ENCODE peak calls at places on chromosomes 16 and 17, in eight cellular contexts. V, H, Z, W, R, Q, D and B are unnamed samples.

GRCh38 chr16:5035909-5036227 is 2.1 kb upstream of the NAGPA start:
- DNase-seq in R (no peak), Z (no peak), V (no peak), H (no peak), D (no peak), W (no peak), Q (no peak), B (no peak)

GRCh38 chr16:87824016-87824990 is 45.0 kb downstream of the SLC7A5 start:
- DNase-seq in Z (peak), R (peak), W (peak), Q (no peak), V (no peak), H (no peak), D (no peak), B (no peak)

GRCh38 chr16:14121135-14121534 is 50.0 kb downstream of the MRTFB start:
- DNase-seq in W (no peak), V (no peak), Z (no peak), D (no peak), R (no peak), H (no peak), Q (no peak), B (no peak)

GRCh38 chr17:56257075-56257474 is 103.8 kb downstream of the ANKFN1 start:
- DNase-seq in Z (no peak), H (no peak), R (no peak), Q (no peak), V (no peak), D (no peak), W (no peak), B (no peak)

GRCh38 chr17:42879596-42879985 is 21.0 kb upstream of the G6PC1 start:
- DNase-seq in W (no peak), D (no peak), Q (no peak), H (no peak), V (no peak), R (no peak), Z (no peak), B (no peak)

GRCh38 chr17:14840616-14841231 is 424.4 kb downstream of the PMP22 start:
- DNase-seq in V (peak), H (no peak), D (no peak), Q (peak), W (no peak), R (no peak), Z (no peak), B (no peak)

GRCh38 chr17:71304498-71305158 is 816.2 kb upstream of the SOX9 start:
- DNase-seq in H (no peak), Z (no peak), R (no peak), Q (no peak), D (no peak), V (no peak), W (no peak), B (no peak)

GRCh38 chr17:71460943-71461342 is 659.9 kb upstream of the SOX9 start:
- DNase-seq in V (no peak), D (no peak), Q (peak), W (no peak), Z (peak), R (no peak), H (no peak), B (no peak)

GRCh38 chr17:44607836-44608690 is 48.2 kb upstream of the MEIOC start:
- DNase-seq in H (no peak), D (no peak), Q (peak), W (no peak), V (peak), Z (no peak), R (no peak), B (no peak)

GRCh38 chr17:64992325-64992802 is 64.2 kb downstream of the GNA13 start:
- DNase-seq in D (peak), R (no peak), V (no peak), H (no peak), W (no peak), Z (peak), Q (no peak), B (no peak)

GRCh38 chr16:1877804-1878203 is 5.8 kb upstream of the MEIOB start:
- DNase-seq in D (no peak), R (no peak), W (no peak), Z (no peak), H (no peak), V (no peak), Q (no peak), B (no peak)

GRCh38 chr17:5788266-5788900 is 204.1 kb upstream of the NLRP1 start:
- DNase-seq in W (no peak), V (no peak), R (no peak), D (peak), Q (no peak), H (no peak), Z (no peak), B (no peak)

GRCh38 chr16:25135239-25135878 is 23.8 kb downstream of the LCMT1 start:
- DNase-seq in R (no peak), Z (peak), Q (peak), V (peak), H (no peak), W (no peak), D (peak), B (no peak)

GRCh38 chr16:12513791-12514175 is 289.9 kb downstream of the CPPED1 start:
- DNase-seq in W (no peak), V (no peak), Z (no peak), D (no peak), R (no peak), Q (no peak), H (no peak), B (no peak)

GRCh38 chr16:47732806-47733150 is 271.6 kb downstream of the PHKB start:
- DNase-seq in D (peak), Q (peak), W (no peak), R (no peak), Z (peak), V (peak), H (no peak), B (no peak)

GRCh38 chr17:47957591-47958490 is at the start of gene PRR15L:
- DNase-seq in H (peak), Q (no peak), R (no peak), W (no peak), D (no peak), V (no peak), Z (no peak), B (no peak)

GRCh38 chr17:81889602-81890001 is 1.8 kb downstream of the ALYREF start:
- DNase-seq in Z (no peak), R (no peak), V (no peak), Q (no peak), W (no peak), H (no peak), D (no peak), B (no peak)

GRCh38 chr16:5034167-5034523 is 410 bp upstream of the NAGPA start:
- DNase-seq in D (no peak), W (no peak), H (no peak), Q (no peak), Z (no peak), R (no peak), V (no peak), B (no peak)

GRCh38 chr17:4908301-4908700 is 5.4 kb upstream of the CHRNE start:
- DNase-seq in R (peak), H (no peak), Q (no peak), D (peak), Z (no peak), W (no peak), V (no peak), B (no peak)

GRCh38 chr17:42039794-42040763 is 10.3 kb downstream of the C17orf113 start:
- DNase-seq in Q (no peak), H (no peak), V (no peak), Z (no peak), R (peak), D (no peak), W (no peak), B (no peak)

GRCh38 chr17:5793899-5794298 is 209.6 kb upstream of the NLRP1 start:
- DNase-seq in Z (no peak), H (no peak), W (no peak), V (no peak), R (no peak), D (peak), Q (no peak), B (no peak)

GRCh38 chr16:54936086-54936978 is 5.7 kb downstream of the IRX5 start:
- DNase-seq in Z (no peak), H (peak), W (no peak), D (peak), V (no peak), R (peak), Q (no peak), B (no peak)

GRCh38 chr16:54935411-54936085 is 4.9 kb downstream of the IRX5 start:
- DNase-seq in W (no peak), V (no peak), Z (no peak), D (peak), Q (no peak), H (no peak), R (no peak), B (no peak)

GRCh38 chr16:54938351-54939346 is 8.0 kb downstream of the IRX5 start:
- DNase-seq in R (peak), V (no peak), W (no peak), Q (no peak), D (peak), H (peak), Z (no peak), B (no peak)

GRCh38 chr16:54937673-54938350 is 7.1 kb downstream of the IRX5 start:
- DNase-seq in W (no peak), H (no peak), D (peak), Z (no peak), Q (no peak), V (no peak), R (no peak), B (no peak)

GRCh38 chr16:54936979-54937672 is 6.5 kb downstream of the IRX5 start:
- DNase-seq in W (no peak), D (peak), R (peak), H (peak), Q (no peak), V (no peak), Z (peak), B (no peak)
- TF ChIP-seq CTCF in W (peak), D (peak), R (peak), H (peak), Q (no peak), V (peak), Z (peak), B (no peak)

DNA sequence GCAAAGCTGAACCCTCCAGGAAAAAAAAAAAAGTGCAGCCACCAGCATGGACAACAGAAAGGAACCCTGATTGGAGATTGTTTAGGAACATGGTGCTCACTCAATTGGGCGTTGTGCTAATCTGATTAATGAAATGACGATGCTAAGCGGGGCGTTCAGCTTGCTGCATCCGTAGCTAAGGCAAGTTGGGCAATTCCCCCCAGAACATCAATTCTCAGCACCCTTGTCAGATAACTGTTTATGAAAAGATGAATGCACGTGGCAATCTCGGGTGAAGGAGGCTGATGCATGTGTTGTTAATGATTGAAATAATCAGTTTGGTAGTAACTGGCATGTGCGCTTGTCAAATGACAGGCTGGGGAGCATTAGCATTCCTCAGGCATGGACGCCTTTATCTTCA is 57.0 kb downstream of the HS3ST3A1 start:
- DNase-seq in D (no peak), V (no peak), Z (no peak), Q (peak), W (no peak), H (no peak), R (no peak), B (no peak)
- H3K27ac ChIP-seq in D (peak), V (peak), Z (peak), Q (peak), W (no peak), H (no peak), R (no peak), B (no peak)

DNA sequence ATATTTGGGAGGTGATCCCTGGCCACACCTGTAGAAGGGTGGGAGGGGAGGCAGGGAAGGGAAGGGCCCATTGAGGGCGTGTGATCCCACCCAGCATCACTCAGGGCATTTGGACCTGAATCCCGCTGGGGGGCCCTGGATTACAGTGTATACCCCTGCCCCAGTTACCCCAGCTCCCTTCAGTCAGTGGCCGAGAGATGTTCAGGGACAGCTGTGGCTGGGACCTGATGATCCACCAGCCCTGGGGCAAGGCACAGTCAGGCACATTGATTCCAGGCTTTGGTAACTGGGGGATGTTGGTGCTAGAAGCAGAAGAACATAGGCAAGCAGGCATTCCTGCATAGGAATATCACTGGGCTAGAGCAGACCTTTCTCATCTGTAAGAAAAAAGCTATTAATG is 170.3 kb downstream of the FOXL1 start:
- DNase-seq in Q (no peak), V (no peak), R (no peak), D (no peak), W (no peak), Z (no peak), H (no peak), B (no peak)
- TF ChIP-seq CTCF in Q (no peak), V (no peak), R (no peak), D (no peak), W (no peak), Z (no peak), H (no peak), B (no peak)

GRCh38 chr17:1367351-1367745 is 32.7 kb downstream of the YWHAE start:
- DNase-seq in D (peak), V (no peak), Z (no peak), W (no peak), Q (no peak), H (no peak), R (no peak), B (no peak)

GRCh38 chr17:1368588-1368987 is 31.4 kb downstream of the YWHAE start:
- DNase-seq in W (no peak), H (no peak), D (no peak), Q (no peak), R (no peak), Z (no peak), V (no peak), B (no peak)

GRCh38 chr17:1365445-1366039 is 34.5 kb downstream of the YWHAE start:
- DNase-seq in V (peak), Z (peak), H (peak), Q (peak), W (no peak), D (peak), R (no peak), B (peak)

GRCh38 chr17:1362964-1363363 is 37.1 kb downstream of the YWHAE start:
- DNase-seq in W (no peak), Z (no peak), H (no peak), V (no peak), D (no peak), R (no peak), Q (peak), B (no peak)

GRCh38 chr17:1366234-1366633 is 33.8 kb downstream of the YWHAE start:
- DNase-seq in R (no peak), Q (no peak), D (no peak), H (no peak), W (no peak), Z (no peak), V (no peak), B (no peak)
- H3K27ac ChIP-seq in R (no peak), Q (no peak), D (peak), H (no peak), W (peak), Z (peak), V (peak), B (no peak)

GRCh38 chr17:75706042-75706728 is 15.1 kb upstream of the ITGB4 start:
- DNase-seq in Z (no peak), R (peak), D (no peak), W (no peak), V (no peak), H (no peak), Q (no peak), B (no peak)
- TF ChIP-seq CTCF in Z (peak), R (no peak), D (no peak), W (no peak), V (no peak), H (no peak), Q (no peak), B (no peak)